ENCODE peak calls at places on chromosome 19, in seven cellular contexts. K is mesenchymal stem cell, J is IMR-90, N is H9, E is trophoblast cell, Y is neuronal stem cell, Z is H1. D is an unnamed sample.

GRCh38 chr19:14054099-14054498 is 7.8 kb downstream of the PALM3 start:
- DNase-seq in K (no peak), J (no peak), N (no peak), E (no peak), Y (no peak), Z (no peak), D (no peak)

GRCh38 chr19:40650749-40651305 is 39.6 kb downstream of the NUMBL start:
- DNase-seq in K (no peak), J (peak; percentile 74), N (no peak), E (peak; percentile 58), Y (no peak), Z (no peak), D (no peak)

GRCh38 chr19:53511933-53512374 is 26.0 kb upstream of the ZNF331 start:
- DNase-seq in K (peak; percentile 44), J (peak; percentile 65), N (peak; percentile 90), E (peak; percentile 89), Y (peak; percentile 59), Z (peak; percentile 88), D (peak; percentile 94)

GRCh38 chr19:17435218-17435617 is 13.2 kb downstream of the TMEM221 start:
- DNase-seq in K (no peak), J (no peak), N (no peak), E (no peak), Y (no peak), Z (no peak), D (no peak)

GRCh38 chr19:46975918-46976782 is 43.5 kb upstream of the NPAS1 start:
- DNase-seq in K (peak; percentile 91), J (peak; percentile 93), N (peak; percentile 53), E (peak; percentile 71), Y (peak; percentile 59), Z (peak; percentile 62), D (peak; percentile 97)

GRCh38 chr19:17035842-17036424 is 9.3 kb upstream of the CPAMD8 start:
- DNase-seq in K (no peak), J (no peak), N (no peak), E (peak; percentile 22), Y (no peak), Z (no peak), D (no peak)

GRCh38 chr19:46442808-46443450 is 14.2 kb upstream of the PNMA8C start:
- DNase-seq in K (peak; percentile 61), J (peak; percentile 78), N (no peak), E (no peak), Y (no peak), Z (no peak), D (no peak)

GRCh38 chr19:35291259-35291658 is 702 bp upstream of the MAG start:
- DNase-seq in K (no peak), J (no peak), N (no peak), E (no peak), Y (no peak), Z (no peak), D (no peak)

GRCh38 chr19:40822161-40822560 is 23.2 kb downstream of the EGLN2 start:
- DNase-seq in K (no peak), J (no peak), N (peak; percentile 25), E (no peak), Y (no peak), Z (peak; percentile 41), D (no peak)

GRCh38 chr19:49064768-49065611 is at the start of gene NTF4:
- DNase-seq in K (peak; percentile 59), J (no peak), N (peak; percentile 80), E (peak; percentile 57), Y (peak; percentile 71), Z (peak; percentile 78), D (peak; percentile 76)

GRCh38 chr19:12868540-12869112 is 12.6 kb downstream of the DNASE2 start:
- DNase-seq in K (no peak), J (no peak), N (peak; percentile 71), E (no peak), Y (no peak), Z (peak; percentile 76), D (peak; percentile 69)

GRCh38 chr19:35248310-35249145 is at the start of gene LSR:
- DNase-seq in K (no peak), J (no peak), N (peak; percentile 95), E (peak; percentile 86), Y (peak; percentile 88), Z (peak; percentile 93), D (peak; percentile 97)

GRCh38 chr19:47540748-47541147 is 25.9 kb upstream of the NAPA start:
- DNase-seq in K (peak; percentile 44), J (peak; percentile 51), N (no peak), E (peak; percentile 21), Y (no peak), Z (no peak), D (peak; percentile 64)

GRCh38 chr19:6970021-6970420 is 51.2 kb downstream of the MBD3L2B start:
- DNase-seq in K (no peak), J (no peak), N (no peak), E (no peak), Y (no peak), Z (no peak), D (no peak)

GRCh38 chr19:42330521-42330835 is 5.0 kb downstream of the MEGF8 start:
- DNase-seq in K (no peak), J (no peak), N (no peak), E (no peak), Y (no peak), Z (no peak), D (no peak)

GRCh38 chr19:2815191-2815614 is 4.5 kb upstream of the ZNF554 start:
- DNase-seq in K (no peak), J (no peak), N (no peak), E (no peak), Y (no peak), Z (no peak), D (no peak)

GRCh38 chr19:4597278-4597974 is 37.9 kb upstream of the SEMA6B start:
- DNase-seq in K (no peak), J (no peak), N (no peak), E (no peak), Y (no peak), Z (peak; percentile 87), D (no peak)

GRCh38 chr19:6464070-6464873 is at the start of gene CRB3:
- DNase-seq in K (no peak), J (no peak), N (peak; percentile 98), E (peak; percentile 57), Y (no peak), Z (peak; percentile 99), D (peak; percentile 81)

GRCh38 chr19:42207767-42208259 is 9.7 kb downstream of the DEDD2 start:
- DNase-seq in K (peak; percentile 89), J (peak; percentile 89), N (no peak), E (peak; percentile 29), Y (no peak), Z (no peak), D (no peak)

GRCh38 chr19:38693380-38694223 is 46.2 kb downstream of the ACTN4 start:
- DNase-seq in K (peak; percentile 84), J (peak; percentile 63), N (peak; percentile 78), E (no peak), Y (peak; percentile 89), Z (no peak), D (peak; percentile 94)
- H3K4me1 ChIP-seq in K (peaks cover 61% of the 10 kb centered on the region), J (peaks cover 24% of the 10 kb centered on the region), N (peaks cover 14% of the 10 kb centered on the region), E (peaks cover 61% of the 10 kb centered on the region), Y (peaks cover 29% of the 10 kb centered on the region), Z (peaks cover 36% of the 10 kb centered on the region), D (peaks cover 7% of the 10 kb centered on the region)

GRCh38 chr19:33484226-33484774 is 37.3 kb downstream of the PEPD start:
- DNase-seq in K (no peak), J (no peak), N (no peak), E (no peak), Y (no peak), Z (no peak), D (no peak)
- H3K4ac ChIP-seq in K (no peak overlapping the region), J (no peak overlapping the region), N (no peak overlapping the region), E (no peak overlapping the region), Y (no peak overlapping the region), Z (no peak overlapping the region), D (no peak overlapping the region)

DNA sequence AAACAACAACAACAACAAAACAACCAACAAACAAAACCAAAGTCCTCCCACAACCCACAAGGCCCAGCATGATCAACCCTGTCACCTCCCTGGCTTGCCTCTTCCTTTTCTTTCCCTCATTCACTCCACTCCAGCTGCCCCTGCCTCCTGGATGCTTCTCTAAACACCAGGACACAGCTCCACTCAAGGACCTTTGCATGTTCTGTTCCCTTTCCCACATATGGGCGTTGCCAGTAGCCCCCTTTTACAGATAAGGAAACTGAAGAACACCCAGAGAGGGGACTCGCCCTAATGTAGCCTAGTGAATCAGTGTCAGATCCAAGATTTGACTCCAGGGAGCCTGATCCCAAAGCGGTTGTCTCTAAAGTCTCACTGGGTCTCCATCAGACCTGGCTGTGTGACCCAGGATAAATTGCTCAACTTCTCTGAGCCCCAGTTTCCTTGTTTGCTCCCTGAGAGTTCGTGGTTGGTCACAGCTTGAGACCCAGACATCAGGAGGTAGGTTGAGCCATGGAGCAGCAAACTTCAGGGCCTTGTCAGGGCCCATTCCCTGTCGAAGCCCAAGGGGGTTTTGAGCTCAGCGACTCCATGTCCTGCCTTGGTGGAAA is 3.0 kb upstream of the DOCK6 start:
- DNase-seq in K (no peak), J (no peak), N (no peak), E (no peak), Y (no peak), Z (no peak), D (no peak)
- H3K4me2 ChIP-seq in K (no peak overlapping the region), J (no peak overlapping the region), N (no peak overlapping the region), E (no peak overlapping the region), Y (no peak overlapping the region), Z (no peak overlapping the region), D (no peak overlapping the region)

GRCh38 chr19:1406818-1407661 is at the start of gene DAZAP1:
- DNase-seq in K (peak; percentile 97), J (peak; percentile 97), N (peak; percentile 98), E (peak; percentile 100), Y (peak; percentile 99), Z (peak; percentile 99), D (peak; percentile 99)

GRCh38 chr19:1409204-1410005 is 2.0 kb downstream of the DAZAP1 start:
- DNase-seq in K (no peak), J (no peak), N (no peak), E (no peak), Y (no peak), Z (no peak), D (no peak)

GRCh38 chr19:1410136-1410786 is 2.9 kb downstream of the DAZAP1 start:
- DNase-seq in K (peak; percentile 30), J (peak; percentile 63), N (no peak), E (no peak), Y (no peak), Z (no peak), D (no peak)

GRCh38 chr19:1407662-1408299 is 395 bp downstream of the DAZAP1 start:
- DNase-seq in K (no peak), J (no peak), N (no peak), E (peak; percentile 55), Y (no peak), Z (no peak), D (no peak)

DNA sequence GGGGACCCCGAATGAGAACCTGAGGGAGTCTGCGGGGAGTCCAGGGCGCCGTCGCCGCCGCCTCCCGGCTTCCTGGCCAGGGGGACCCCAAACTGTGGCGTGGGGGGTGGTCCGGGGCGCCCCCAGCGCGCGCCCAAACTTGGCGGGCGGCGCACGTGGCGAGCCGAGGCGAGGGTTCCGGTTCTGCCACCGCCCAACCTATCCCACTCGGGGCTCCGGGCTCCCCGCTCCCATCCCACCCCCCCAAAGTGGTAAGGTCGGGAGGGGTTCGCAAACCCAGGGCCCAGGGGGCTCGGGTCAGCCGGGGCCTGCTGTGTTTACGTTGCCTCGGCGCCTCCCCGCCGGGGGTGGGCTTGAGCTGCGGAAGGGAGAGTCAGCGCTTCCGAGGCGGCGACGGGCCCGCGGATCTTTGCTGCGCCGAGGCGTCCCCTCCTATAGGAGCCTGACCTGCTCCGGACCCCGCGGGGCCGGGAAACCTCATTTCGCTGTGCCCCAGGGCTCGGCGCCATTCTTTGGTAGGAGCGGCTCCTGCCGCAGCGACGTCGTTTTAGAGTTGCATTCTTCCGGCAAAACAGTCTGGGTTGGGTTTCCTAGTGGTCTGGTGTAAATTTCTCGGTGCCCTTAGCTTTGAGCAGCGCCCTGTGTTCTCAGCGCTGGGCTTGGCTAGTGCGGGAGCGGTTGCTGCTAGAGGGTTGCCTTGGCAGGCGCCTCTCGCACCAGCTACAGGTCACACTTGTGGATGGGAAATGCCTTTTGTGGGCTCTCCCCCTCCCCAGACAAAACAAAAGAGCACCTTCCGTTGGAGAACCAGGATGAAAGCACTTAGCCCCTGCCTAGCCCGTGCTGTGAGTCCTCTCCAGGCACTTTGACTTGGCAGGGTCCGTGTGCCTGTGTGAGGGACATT is 1.2 kb downstream of the DAZAP1 start:
- DNase-seq in K (peak; percentile 66), J (peak; percentile 50), N (no peak), E (peak; percentile 83), Y (peak; percentile 35), Z (no peak), D (peak; percentile 67)
- H3K4me1 ChIP-seq in K (peaks cover 51% of the 10 kb centered on the region), J (peaks cover 24% of the 10 kb centered on the region), N (no peaks in the 10 kb centered on the region), E (peaks cover 28% of the 10 kb centered on the region), Y (peaks cover 16% of the 10 kb centered on the region), Z (peaks cover 20% of the 10 kb centered on the region), D (peaks cover 8% of the 10 kb centered on the region)

D was measured in mesendoderm.